ENCODE peak calls at places on chromosomes 11 and 22, in six cellular contexts. Z is cardiac muscle cell, F is esophagus squamous epithelium, A is testis, P is psoas muscle, N is ovary. O is an unnamed sample.
A peak's percentile ranks its signal among the peaks of the same experiment; 100 is the strongest.

GRCh38 chr11:110186867-110187266 is 93.7 kb downstream of the ZC3H12C start:
- DNase-seq in N (no peak), F (no peak), P (no peak), A (no peak), Z (no peak), O (no peak)

GRCh38 chr11:72309074-72309598 is 65.2 kb upstream of the PHOX2A start:
- DNase-seq in N (no peak), Z (no peak), A (no peak), P (no peak), F (no peak), O (no peak)

GRCh38 chr22:41911292-41911611 is 3.6 kb downstream of the SHISA8 start:
- DNase-seq in N (no peak), Z (no peak), P (no peak), A (no peak), F (no peak), O (no peak)

GRCh38 chr11:122559734-122560382 is 95.7 kb upstream of the UBASH3B start:
- DNase-seq in Z (peak; percentile 8), N (no peak), A (no peak), F (no peak), P (no peak), O (no peak)

GRCh38 chr11:91366816-91367215 is 857.8 kb upstream of the FAT3 start:
- DNase-seq in F (no peak), A (no peak), Z (no peak), P (no peak), N (no peak), O (no peak)

GRCh38 chr11:132423266-132423665 is 1052.9 kb downstream of the NTM start:
- DNase-seq in F (no peak), N (no peak), Z (no peak), A (no peak), P (no peak), O (no peak)

GRCh38 chr22:19884161-19884953 is 29.7 kb upstream of the GNB1L start:
- DNase-seq in Z (no peak), A (no peak), F (no peak), P (peak; percentile 54), N (no peak), O (no peak)

GRCh38 chr11:26410967-26411366 is 79.0 kb downstream of the ANO3 start:
- DNase-seq in A (no peak), P (no peak), N (no peak), F (no peak), Z (no peak), O (no peak)

GRCh38 chr11:65496304-65497140 is 2.3 kb upstream of the MALAT1 start:
- DNase-seq in N (no peak), A (no peak), P (no peak), Z (peak; percentile 77), F (no peak), O (peak; percentile 80)

GRCh38 chr22:30591191-30591587 is 521 bp downstream of the PES1 start:
- DNase-seq in N (no peak), Z (peak; percentile 56), P (no peak), F (no peak), A (no peak), O (no peak)

GRCh38 chr11:85961930-85962363 is 106.8 kb downstream of the CCDC83 start:
- DNase-seq in Z (peak; percentile 79), N (no peak), F (no peak), A (no peak), P (no peak), O (no peak)

GRCh38 chr22:48439560-48440135 is 1388.0 kb downstream of the BRD1 start:
- DNase-seq in N (no peak), Z (no peak), P (peak; percentile 19), F (no peak), A (no peak), O (no peak)

GRCh38 chr11:61870429-61871039 is 20.8 kb downstream of the FADS3 start:
- DNase-seq in F (no peak), A (no peak), P (peak; percentile 52), Z (peak; percentile 50), N (no peak), O (no peak)

GRCh38 chr11:89529619-89530018 is 38.4 kb upstream of the NOX4 start:
- DNase-seq in N (no peak), F (no peak), P (no peak), A (no peak), Z (no peak), O (no peak)

GRCh38 chr11:115162919-115163318 is 341.3 kb downstream of the CADM1 start:
- DNase-seq in P (no peak), F (no peak), N (no peak), A (no peak), Z (no peak), O (no peak)

GRCh38 chr11:41383768-41384167 is 75.7 kb downstream of the LRRC4C start:
- DNase-seq in F (no peak), N (no peak), A (no peak), Z (no peak), P (no peak), O (no peak)

GRCh38 chr22:39174498-39175120 is 22.1 kb upstream of the CBX7 start:
- DNase-seq in P (peak; percentile 88), Z (peak; percentile 98), N (peak; percentile 88), A (peak; percentile 75), F (no peak), O (peak; percentile 84)

GRCh38 chr11:70429428-70429705 is 31.0 kb downstream of the CTTN start:
- DNase-seq in Z (no peak), N (no peak), P (peak; percentile 28), A (no peak), F (no peak), O (no peak)

GRCh38 chr11:26675233-26675928 is 46.5 kb downstream of the SLC5A12 start:
- DNase-seq in P (no peak), F (no peak), N (no peak), A (no peak), Z (no peak), O (no peak)

GRCh38 chr11:120746836-120747609 is 235.5 kb downstream of the GRIK4 start:
- DNase-seq in N (no peak), Z (peak; percentile 35), F (no peak), A (no peak), P (no peak), O (no peak)

GRCh38 chr11:64723907-64724862 is 1.2 kb upstream of the NRXN2 start:
- DNase-seq in Z (no peak), P (no peak), A (no peak), F (no peak), N (no peak), O (no peak)

GRCh38 chr11:72787262-72788104 is 6.4 kb downstream of the STARD10 start:
- DNase-seq in N (no peak), A (no peak), Z (no peak), F (no peak), P (no peak), O (no peak)

GRCh38 chr22:37472418-37473006 is 13.7 kb downstream of the MFNG start:
- DNase-seq in F (no peak), A (no peak), N (no peak), P (no peak), Z (peak; percentile 38), O (no peak)

GRCh38 chr11:115869780-115870431 is 365.7 kb upstream of the CADM1 start:
- DNase-seq in Z (peak; percentile 7), N (no peak), F (no peak), P (no peak), A (no peak), O (no peak)

GRCh38 chr22:40310081-40310770 is 36.1 kb upstream of the ADSL start:
- DNase-seq in Z (peak; percentile 58), A (no peak), F (no peak), N (no peak), P (no peak), O (no peak)

GRCh38 chr11:14413307-14414072 is 54.5 kb upstream of the RRAS2 start:
- DNase-seq in Z (peak; percentile 83), A (no peak), N (no peak), P (peak; percentile 58), F (no peak), O (no peak)

GRCh38 chr22:19291218-19291579 is 320 bp downstream of the CLTCL1 start:
- DNase-seq in Z (peak; percentile 20), N (no peak), A (peak; percentile 26), P (peak; percentile 75), F (no peak), O (peak; percentile 78)

GRCh38 chr11:34165786-34166557 is 60.5 kb downstream of the NAT10 start:
- DNase-seq in Z (no peak), A (peak; percentile 72), F (no peak), P (peak; percentile 39), N (no peak), O (no peak)

GRCh38 chr22:21696115-21696514 is 30.3 kb downstream of the PPIL2 start:
- DNase-seq in Z (no peak), F (no peak), A (no peak), P (no peak), N (no peak), O (no peak)
- H3K27ac ChIP-seq in Z (no peak overlapping the region), F (no peak overlapping the region), A (no peak overlapping the region), P (no peak overlapping the region), N (no peak overlapping the region), O (no peak overlapping the region)

GRCh38 chr11:75270896-75271415 is 30.4 kb downstream of the TPBGL start:
- DNase-seq in Z (no peak), P (peak; percentile 23), F (no peak), N (no peak), A (peak; percentile 42), O (peak; percentile 8)
- TF ChIP-seq CTCF in Z (peak; percentile 41), P (no peak), F (no peak), N (no peak), A (no peak), O (no peak)

DNA sequence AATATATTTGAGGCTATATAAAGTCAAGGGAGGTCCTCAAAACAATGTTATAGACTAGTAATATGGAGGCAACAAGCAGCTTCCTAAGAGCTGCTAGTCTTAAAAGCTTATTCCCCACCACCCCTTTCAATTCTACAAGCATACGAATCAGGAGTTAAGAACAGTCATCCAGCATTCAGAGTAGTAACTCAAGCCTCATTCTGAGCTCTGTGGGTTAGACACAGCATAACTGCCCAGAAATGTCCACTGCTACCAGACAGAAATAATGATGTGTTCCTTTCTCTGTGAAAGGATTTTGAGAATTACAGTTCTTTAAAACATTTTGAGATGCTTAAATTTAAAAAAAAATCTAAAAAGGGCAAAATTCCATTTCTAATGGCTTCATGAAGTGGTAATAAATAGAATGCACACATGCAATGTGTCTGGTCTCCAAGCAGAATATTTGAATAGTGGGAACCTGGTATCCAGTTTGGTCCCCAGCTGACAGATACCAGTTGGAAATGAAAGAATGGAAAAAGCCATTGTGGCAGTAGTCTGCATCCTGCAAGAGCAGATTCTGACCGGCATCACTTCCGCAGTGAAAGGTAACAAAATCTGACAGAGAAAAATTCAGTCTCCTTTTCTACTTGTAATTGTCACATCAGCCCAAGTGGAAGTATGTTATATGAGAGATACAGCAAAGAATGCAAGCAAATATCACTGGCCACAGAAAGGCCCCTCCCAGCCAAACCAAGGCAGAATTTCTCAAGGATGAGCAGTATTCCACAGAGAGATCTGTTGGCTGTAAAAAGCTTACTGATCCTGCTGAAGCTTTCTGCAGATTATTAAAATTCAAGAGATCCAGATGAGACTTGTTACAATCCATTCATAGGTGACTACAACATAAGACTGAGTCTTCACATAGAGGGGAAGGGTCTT is 310.8 kb upstream of the PITPNB start:
- DNase-seq in A (no peak), N (no peak), Z (peak; percentile 52), P (no peak), F (no peak), O (no peak)
- H3K4me3 ChIP-seq in A (no peak overlapping the region), N (no peak overlapping the region), Z (no peak overlapping the region), P (no peak overlapping the region), F (no peak overlapping the region), O (no peak overlapping the region)

DNA sequence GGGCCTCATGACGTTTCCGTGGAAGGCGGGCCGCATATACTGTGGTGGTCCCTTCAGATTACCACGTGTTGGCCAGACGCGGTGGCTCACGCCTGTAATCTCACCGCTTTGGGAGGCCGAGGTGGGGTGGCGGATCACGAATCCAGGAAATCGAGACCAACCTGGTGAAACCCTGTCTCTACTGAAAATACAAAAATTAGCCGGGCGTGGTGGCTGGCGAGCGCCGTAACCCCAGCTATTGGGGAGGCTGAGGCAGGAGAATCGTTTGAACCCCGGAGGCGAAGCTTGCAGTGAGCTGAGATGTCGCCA is 853 bp upstream of the DENND6B start:
- DNase-seq in Z (no peak), N (no peak), P (no peak), A (no peak), F (no peak), O (no peak)
- H3K27ac ChIP-seq in Z (no peak overlapping the region), N (peak overlapping the region; percentile 89), P (peak overlapping the region; percentile 95), A (peak overlapping the region; percentile 90), F (peak overlapping the region; percentile 87), O (peak overlapping the region; percentile 82)

O was measured in coronary artery.